ENCODE peak calls at places on chromosomes 2 and 18, in nine cellular contexts. One of them, this sample, is unnamed.
A peak's percentile ranks its signal among the peaks of the same experiment; 100 is the strongest.

GRCh38 chr2:45169339-45170190 is 160.3 kb upstream of the SIX2 start:
- DNase-seq in WTC11: peak; percentile 67
- DNase-seq in astrocyte of the spinal cord: peak; percentile 30
- DNase-seq in AG04450: no peak
- DNase-seq in fibroblast of the aortic adventitia: no peak
- DNase-seq in tibial artery: no peak
- DNase-seq in GM12865: no peak
- DNase-seq in CD8-positive, alpha-beta T cell: no peak
- DNase-seq in colonic mucosa: no peak
- DNase-seq in this sample: peak; percentile 27

GRCh38 chr2:48356701-48357322 is 173.1 kb upstream of the STON1 start:
- DNase-seq in WTC11: no peak
- DNase-seq in astrocyte of the spinal cord: peak; percentile 77
- DNase-seq in AG04450: peak; percentile 8
- DNase-seq in fibroblast of the aortic adventitia: peak; percentile 50
- DNase-seq in tibial artery: no peak
- DNase-seq in GM12865: peak; percentile 64
- DNase-seq in CD8-positive, alpha-beta T cell: peak; percentile 28
- DNase-seq in colonic mucosa: no peak
- DNase-seq in this sample: peak; percentile 24

GRCh38 chr2:18949871-18950597 is 360.7 kb upstream of the NT5C1B start:
- DNase-seq in WTC11: no peak
- DNase-seq in astrocyte of the spinal cord: peak; percentile 78
- DNase-seq in AG04450: peak; percentile 67
- DNase-seq in fibroblast of the aortic adventitia: peak; percentile 88
- DNase-seq in tibial artery: no peak
- DNase-seq in GM12865: no peak
- DNase-seq in CD8-positive, alpha-beta T cell: no peak
- DNase-seq in colonic mucosa: no peak
- DNase-seq in this sample: no peak

GRCh38 chr2:47274054-47274779 is 119.1 kb upstream of the STPG4 start:
- DNase-seq in WTC11: no peak
- DNase-seq in astrocyte of the spinal cord: peak; percentile 72
- DNase-seq in AG04450: peak; percentile 84
- DNase-seq in fibroblast of the aortic adventitia: peak; percentile 70
- DNase-seq in tibial artery: no peak
- DNase-seq in GM12865: no peak
- DNase-seq in CD8-positive, alpha-beta T cell: no peak
- DNase-seq in colonic mucosa: no peak
- DNase-seq in this sample: no peak

GRCh38 chr2:148658807-148659722 is 14.5 kb downstream of the EPC2 start:
- DNase-seq in WTC11: no peak
- DNase-seq in astrocyte of the spinal cord: peak; percentile 45
- DNase-seq in AG04450: peak; percentile 11
- DNase-seq in fibroblast of the aortic adventitia: no peak
- DNase-seq in tibial artery: no peak
- DNase-seq in GM12865: peak; percentile 73
- DNase-seq in CD8-positive, alpha-beta T cell: no peak
- DNase-seq in colonic mucosa: no peak
- DNase-seq in this sample: peak; percentile 27

GRCh38 chr18:74609535-74609934 is 11.9 kb downstream of the ZNF407 start:
- DNase-seq in WTC11: no peak
- DNase-seq in astrocyte of the spinal cord: peak; percentile 53
- DNase-seq in AG04450: peak; percentile 53
- DNase-seq in fibroblast of the aortic adventitia: peak; percentile 56
- DNase-seq in tibial artery: no peak
- DNase-seq in GM12865: no peak
- DNase-seq in CD8-positive, alpha-beta T cell: no peak
- DNase-seq in colonic mucosa: no peak
- DNase-seq in this sample: no peak

GRCh38 chr2:172943563-172943962 is 132.1 kb upstream of the MAP3K20 start:
- DNase-seq in WTC11: no peak
- DNase-seq in astrocyte of the spinal cord: no peak
- DNase-seq in AG04450: no peak
- DNase-seq in fibroblast of the aortic adventitia: no peak
- DNase-seq in tibial artery: no peak
- DNase-seq in GM12865: peak; percentile 11
- DNase-seq in CD8-positive, alpha-beta T cell: no peak
- DNase-seq in colonic mucosa: no peak
- DNase-seq in this sample: no peak

GRCh38 chr2:140465301-140465700 is 1665.5 kb downstream of the LRP1B start:
- DNase-seq in WTC11: no peak
- DNase-seq in astrocyte of the spinal cord: no peak
- DNase-seq in AG04450: no peak
- DNase-seq in fibroblast of the aortic adventitia: no peak
- DNase-seq in tibial artery: no peak
- DNase-seq in GM12865: no peak
- DNase-seq in CD8-positive, alpha-beta T cell: no peak
- DNase-seq in colonic mucosa: no peak
- DNase-seq in this sample: no peak

GRCh38 chr2:11822746-11823411 is 76.4 kb downstream of the LPIN1 start:
- DNase-seq in WTC11: no peak
- DNase-seq in astrocyte of the spinal cord: no peak
- DNase-seq in AG04450: no peak
- DNase-seq in fibroblast of the aortic adventitia: no peak
- DNase-seq in tibial artery: no peak
- DNase-seq in GM12865: no peak
- DNase-seq in CD8-positive, alpha-beta T cell: no peak
- DNase-seq in colonic mucosa: peak; percentile 79
- DNase-seq in this sample: no peak

GRCh38 chr2:218622606-218623238 is 15.0 kb downstream of the PLCD4 start:
- DNase-seq in WTC11: no peak
- DNase-seq in astrocyte of the spinal cord: no peak
- DNase-seq in AG04450: no peak
- DNase-seq in fibroblast of the aortic adventitia: peak; percentile 26
- DNase-seq in tibial artery: no peak
- DNase-seq in GM12865: no peak
- DNase-seq in CD8-positive, alpha-beta T cell: no peak
- DNase-seq in colonic mucosa: no peak
- DNase-seq in this sample: no peak

GRCh38 chr2:209960676-209961630 is 41.5 kb upstream of the RPE start:
- DNase-seq in WTC11: peak; percentile 44
- DNase-seq in astrocyte of the spinal cord: peak; percentile 89
- DNase-seq in AG04450: no peak
- DNase-seq in fibroblast of the aortic adventitia: peak; percentile 58
- DNase-seq in tibial artery: no peak
- DNase-seq in GM12865: peak; percentile 62
- DNase-seq in CD8-positive, alpha-beta T cell: peak; percentile 30
- DNase-seq in colonic mucosa: peak; percentile 43
- DNase-seq in this sample: peak; percentile 40

GRCh38 chr2:20351555-20352229 is 1.0 kb upstream of the PUM2 start:
- DNase-seq in WTC11: no peak
- DNase-seq in astrocyte of the spinal cord: no peak
- DNase-seq in AG04450: no peak
- DNase-seq in fibroblast of the aortic adventitia: no peak
- DNase-seq in tibial artery: no peak
- DNase-seq in GM12865: peak; percentile 41
- DNase-seq in CD8-positive, alpha-beta T cell: no peak
- DNase-seq in colonic mucosa: peak; percentile 53
- DNase-seq in this sample: no peak

GRCh38 chr2:62505109-62505508 is 886 bp downstream of the TMEM17 start:
- DNase-seq in WTC11: no peak
- DNase-seq in astrocyte of the spinal cord: no peak
- DNase-seq in AG04450: no peak
- DNase-seq in fibroblast of the aortic adventitia: no peak
- DNase-seq in tibial artery: no peak
- DNase-seq in GM12865: no peak
- DNase-seq in CD8-positive, alpha-beta T cell: no peak
- DNase-seq in colonic mucosa: no peak
- DNase-seq in this sample: no peak

GRCh38 chr2:205627085-205627484 is 55.2 kb upstream of the NRP2 start:
- DNase-seq in WTC11: no peak
- DNase-seq in astrocyte of the spinal cord: no peak
- DNase-seq in AG04450: no peak
- DNase-seq in fibroblast of the aortic adventitia: no peak
- DNase-seq in tibial artery: no peak
- DNase-seq in GM12865: no peak
- DNase-seq in CD8-positive, alpha-beta T cell: no peak
- DNase-seq in colonic mucosa: no peak
- DNase-seq in this sample: no peak

GRCh38 chr2:112996635-112997034 is 8.6 kb upstream of the IL36A start:
- DNase-seq in WTC11: no peak
- DNase-seq in astrocyte of the spinal cord: no peak
- DNase-seq in AG04450: no peak
- DNase-seq in fibroblast of the aortic adventitia: no peak
- DNase-seq in tibial artery: no peak
- DNase-seq in GM12865: peak; percentile 43
- DNase-seq in CD8-positive, alpha-beta T cell: peak; percentile 70
- DNase-seq in colonic mucosa: no peak
- DNase-seq in this sample: no peak

GRCh38 chr2:80396276-80396675 is 91.7 kb upstream of the LRRTM1 start:
- DNase-seq in WTC11: no peak
- DNase-seq in astrocyte of the spinal cord: no peak
- DNase-seq in AG04450: no peak
- DNase-seq in fibroblast of the aortic adventitia: no peak
- DNase-seq in tibial artery: no peak
- DNase-seq in GM12865: no peak
- DNase-seq in CD8-positive, alpha-beta T cell: no peak
- DNase-seq in colonic mucosa: no peak
- DNase-seq in this sample: no peak

GRCh38 chr2:80393996-80394395 is 89.4 kb upstream of the LRRTM1 start:
- DNase-seq in WTC11: no peak
- DNase-seq in astrocyte of the spinal cord: no peak
- DNase-seq in AG04450: no peak
- DNase-seq in fibroblast of the aortic adventitia: no peak
- DNase-seq in tibial artery: no peak
- DNase-seq in GM12865: no peak
- DNase-seq in CD8-positive, alpha-beta T cell: no peak
- DNase-seq in colonic mucosa: no peak
- DNase-seq in this sample: no peak

GRCh38 chr2:80395251-80395650 is 90.7 kb upstream of the LRRTM1 start:
- DNase-seq in WTC11: no peak
- DNase-seq in astrocyte of the spinal cord: no peak
- DNase-seq in AG04450: no peak
- DNase-seq in fibroblast of the aortic adventitia: no peak
- DNase-seq in tibial artery: no peak
- DNase-seq in GM12865: no peak
- DNase-seq in CD8-positive, alpha-beta T cell: no peak
- DNase-seq in colonic mucosa: no peak
- DNase-seq in this sample: no peak

GRCh38 chr2:80392446-80392845 is 87.9 kb upstream of the LRRTM1 start:
- DNase-seq in WTC11: no peak
- DNase-seq in astrocyte of the spinal cord: no peak
- DNase-seq in AG04450: no peak
- DNase-seq in fibroblast of the aortic adventitia: no peak
- DNase-seq in tibial artery: no peak
- DNase-seq in GM12865: no peak
- DNase-seq in CD8-positive, alpha-beta T cell: no peak
- DNase-seq in colonic mucosa: no peak
- DNase-seq in this sample: no peak
- TF ChIP-seq CTCF in WTC11: no peak
- TF ChIP-seq CTCF in astrocyte of the spinal cord: no peak
- TF ChIP-seq CTCF in AG04450: no peak
- TF ChIP-seq CTCF in fibroblast of the aortic adventitia: no peak
- TF ChIP-seq CTCF in tibial artery: no peak
- TF ChIP-seq CTCF in GM12865: no peak
- TF ChIP-seq CTCF in CD8-positive, alpha-beta T cell: no peak
- TF ChIP-seq CTCF in colonic mucosa: no peak
- TF ChIP-seq CTCF in this sample: no peak

DNA sequence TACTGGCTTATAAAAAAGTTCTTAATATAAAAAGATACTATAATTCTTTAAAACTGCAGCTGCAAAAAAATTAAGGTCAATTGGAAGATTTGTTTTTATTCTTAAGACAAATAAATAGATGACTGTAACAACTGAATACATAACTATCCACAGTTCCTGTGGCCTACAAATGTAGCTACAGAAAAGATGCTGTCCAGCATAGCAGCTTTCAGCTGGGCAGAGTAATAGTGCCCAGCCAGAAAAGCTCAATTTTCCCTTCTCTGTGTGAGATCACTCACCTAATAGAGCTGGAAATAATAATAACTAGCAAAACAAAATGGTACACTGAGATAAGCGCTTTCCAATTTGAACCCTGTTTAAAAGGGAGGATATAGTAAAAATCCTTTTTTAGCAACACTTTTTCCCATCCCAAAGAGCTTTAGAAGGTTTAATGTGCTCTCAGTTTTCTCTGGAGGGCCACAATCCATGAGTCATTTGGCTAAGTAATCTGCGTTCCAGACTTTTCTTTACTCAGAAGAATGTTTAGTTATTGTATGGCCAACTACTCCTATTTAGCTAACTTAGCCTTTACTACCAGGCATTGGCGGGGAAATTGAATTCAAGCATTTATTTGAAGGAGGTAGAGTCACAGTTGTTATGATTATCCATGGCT is 158.1 kb upstream of the SLC39A10 start:
- DNase-seq in WTC11: no peak
- DNase-seq in astrocyte of the spinal cord: peak; percentile 68
- DNase-seq in AG04450: no peak
- DNase-seq in fibroblast of the aortic adventitia: peak; percentile 66
- DNase-seq in tibial artery: no peak
- DNase-seq in GM12865: no peak
- DNase-seq in CD8-positive, alpha-beta T cell: no peak
- DNase-seq in colonic mucosa: no peak
- DNase-seq in this sample: no peak
- TF ChIP-seq CTCF in WTC11: no peak
- TF ChIP-seq CTCF in astrocyte of the spinal cord: no peak
- TF ChIP-seq CTCF in AG04450: no peak
- TF ChIP-seq CTCF in fibroblast of the aortic adventitia: no peak
- TF ChIP-seq CTCF in tibial artery: no peak
- TF ChIP-seq CTCF in GM12865: no peak
- TF ChIP-seq CTCF in CD8-positive, alpha-beta T cell: no peak
- TF ChIP-seq CTCF in colonic mucosa: no peak
- TF ChIP-seq CTCF in this sample: no peak

DNA sequence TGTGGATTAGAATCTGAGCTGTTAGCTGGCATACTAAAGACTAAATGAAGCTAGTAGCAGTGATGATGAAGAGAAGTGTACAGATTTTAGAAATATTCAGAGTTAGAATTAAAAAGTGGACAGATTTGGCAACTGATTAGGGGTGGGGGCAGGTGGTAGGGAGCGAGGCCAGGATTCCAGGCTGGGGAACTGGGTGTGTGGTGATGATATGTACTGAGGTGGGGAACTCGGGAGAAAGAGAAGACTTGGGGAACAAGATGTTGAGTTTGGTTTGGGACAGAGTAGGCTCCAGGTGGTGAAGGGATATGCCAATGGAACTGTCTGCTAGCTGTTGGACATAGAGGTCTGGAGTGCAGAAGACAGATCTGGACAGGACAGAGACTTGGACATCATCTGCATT is 9.2 kb upstream of the CYP26B1 start:
- DNase-seq in WTC11: no peak
- DNase-seq in astrocyte of the spinal cord: no peak
- DNase-seq in AG04450: no peak
- DNase-seq in fibroblast of the aortic adventitia: no peak
- DNase-seq in tibial artery: no peak
- DNase-seq in GM12865: no peak
- DNase-seq in CD8-positive, alpha-beta T cell: no peak
- DNase-seq in colonic mucosa: no peak
- DNase-seq in this sample: no peak
- TF ChIP-seq CTCF in WTC11: no peak
- TF ChIP-seq CTCF in astrocyte of the spinal cord: no peak
- TF ChIP-seq CTCF in AG04450: no peak
- TF ChIP-seq CTCF in fibroblast of the aortic adventitia: no peak
- TF ChIP-seq CTCF in tibial artery: no peak
- TF ChIP-seq CTCF in GM12865: no peak
- TF ChIP-seq CTCF in CD8-positive, alpha-beta T cell: no peak
- TF ChIP-seq CTCF in colonic mucosa: no peak
- TF ChIP-seq CTCF in this sample: no peak

DNA sequence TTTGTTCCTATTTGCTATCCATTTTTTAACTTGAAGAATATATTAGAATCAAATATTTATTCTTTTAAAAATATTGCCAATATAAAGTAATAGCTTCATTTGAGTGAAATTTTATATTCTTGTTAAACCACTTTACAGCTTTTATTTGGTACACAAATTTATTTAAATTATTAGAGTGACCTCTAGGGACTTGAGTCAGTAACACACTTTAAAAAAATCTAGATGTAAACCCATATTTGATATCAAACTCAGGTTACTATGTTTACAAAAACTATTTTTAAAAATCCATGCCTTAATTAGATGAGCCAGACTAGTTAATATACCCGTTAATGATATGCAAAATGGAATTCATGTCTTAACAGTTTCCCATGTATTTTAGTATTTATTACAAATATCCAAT is 134.6 kb downstream of the MAP4K4 start:
- DNase-seq in WTC11: no peak
- DNase-seq in astrocyte of the spinal cord: no peak
- DNase-seq in AG04450: no peak
- DNase-seq in fibroblast of the aortic adventitia: peak; percentile 43
- DNase-seq in tibial artery: no peak
- DNase-seq in GM12865: no peak
- DNase-seq in CD8-positive, alpha-beta T cell: no peak
- DNase-seq in colonic mucosa: no peak
- DNase-seq in this sample: no peak
- TF ChIP-seq CTCF in WTC11: no peak
- TF ChIP-seq CTCF in astrocyte of the spinal cord: no peak
- TF ChIP-seq CTCF in AG04450: peak; percentile 2
- TF ChIP-seq CTCF in fibroblast of the aortic adventitia: peak; percentile 26
- TF ChIP-seq CTCF in tibial artery: peak; percentile 36
- TF ChIP-seq CTCF in GM12865: no peak
- TF ChIP-seq CTCF in CD8-positive, alpha-beta T cell: peak; percentile 50
- TF ChIP-seq CTCF in colonic mucosa: no peak
- TF ChIP-seq CTCF in this sample: no peak